ENCODE peak calls at places on chromosome 21, in six cellular contexts. C, S, G, X, Y and O are unnamed samples.

GRCh38 chr21:32483293-32483595 is 70.7 kb downstream of the EVA1C start:
- DNase-seq in G (no peak), C (no peak), X (no peak), Y (no peak), S (no peak), O (no peak)

GRCh38 chr21:44513389-44514217 is 26.4 kb downstream of the KRTAP10-1 start:
- DNase-seq in S (no peak), G (peak; percentile 91), Y (no peak), X (no peak), C (no peak), O (no peak)

GRCh38 chr21:27108228-27108627 is 141.3 kb upstream of the ADAMTS5 start:
- DNase-seq in G (no peak), X (no peak), C (no peak), S (no peak), Y (peak; percentile 69), O (no peak)

GRCh38 chr21:45466330-45467220 is 61.6 kb downstream of the COL18A1 start:
- DNase-seq in G (no peak), X (no peak), Y (no peak), C (peak; percentile 42), S (no peak), O (no peak)

GRCh38 chr21:39564200-39564599 is 48.5 kb upstream of the B3GALT5 start:
- DNase-seq in X (no peak), Y (no peak), C (no peak), S (no peak), G (peak; percentile 81), O (no peak)

GRCh38 chr21:46411691-46412090 is 47.0 kb upstream of the DIP2A start:
- DNase-seq in G (no peak), C (no peak), S (no peak), X (no peak), Y (no peak), O (no peak)

GRCh38 chr21:31872452-31873274 is at the start of gene HUNK:
- DNase-seq in C (peak; percentile 98), G (peak; percentile 70), X (no peak), Y (peak; percentile 12), S (peak; percentile 7), O (peak; percentile 81)

GRCh38 chr21:43793243-43793642 is 3.9 kb downstream of the RRP1 start:
- DNase-seq in Y (no peak), X (no peak), S (no peak), G (no peak), C (no peak), O (no peak)